ENCODE peak calls at places on chromosomes 1 and 21, in seven cellular contexts. S is testis, P is Karpas-422, Y is stomach, K is H1, C is HCT116, T is lung. E is an unnamed sample.

GRCh38 chr1:241749041-241749798 is 97.1 kb downstream of the WDR64 start:
- DNase-seq in T (no peak), K (no peak), C (no peak), Y (no peak), S (no peak), P (no peak), E (no peak)

GRCh38 chr21:15255359-15256157 is 190.8 kb upstream of the NRIP1 start:
- DNase-seq in Y (no peak), S (peak; percentile 16), T (no peak), P (no peak), C (no peak), K (no peak), E (no peak)

GRCh38 chr1:59316497-59317128 is 19.7 kb downstream of the FGGY start:
- DNase-seq in C (no peak), S (no peak), K (no peak), Y (no peak), T (no peak), P (no peak), E (no peak)

GRCh38 chr1:115729765-115730164 is 38.7 kb downstream of the CASQ2 start:
- DNase-seq in Y (no peak), K (no peak), S (no peak), C (no peak), T (no peak), P (no peak), E (no peak)

GRCh38 chr1:220962031-220962751 is 82.9 kb downstream of the HLX start:
- DNase-seq in P (no peak), S (no peak), K (no peak), C (no peak), T (no peak), Y (no peak), E (no peak)

GRCh38 chr21:23478381-23478780 is 2128.9 kb downstream of the MRPL39 start:
- DNase-seq in P (no peak), K (no peak), C (no peak), T (no peak), Y (no peak), S (no peak), E (no peak)

GRCh38 chr1:98991127-98992003 is 13.3 kb downstream of the PLPPR5 start:
- DNase-seq in Y (no peak), C (peak; percentile 40), S (no peak), P (peak; percentile 77), T (no peak), K (no peak), E (no peak)

GRCh38 chr1:16122361-16122881 is 33.4 kb downstream of the EPHA2 start:
- DNase-seq in C (no peak), S (no peak), Y (no peak), T (no peak), K (no peak), P (no peak), E (no peak)

GRCh38 chr1:61093525-61094137 is 11.3 kb downstream of the NFIA start:
- DNase-seq in C (no peak), S (no peak), T (no peak), K (no peak), Y (no peak), P (no peak), E (no peak)

GRCh38 chr1:41394918-41395598 is 33.8 kb downstream of the FOXO6 start:
- DNase-seq in K (peak; percentile 81), T (no peak), P (peak; percentile 74), C (no peak), Y (no peak), S (no peak), E (no peak)
- H3K36me3 ChIP-seq in K (no peaks in the 10 kb centered on the region), T (no peaks in the 10 kb centered on the region), P (no peaks in the 10 kb centered on the region), C (no peaks in the 10 kb centered on the region), Y (no peaks in the 10 kb centered on the region), S (no peaks in the 10 kb centered on the region), E (no peaks in the 10 kb centered on the region)

GRCh38 chr21:42169758-42170157 is 49.2 kb upstream of the ABCG1 start:
- DNase-seq in P (no peak), Y (no peak), K (no peak), T (no peak), S (no peak), C (no peak), E (no peak)
- H3K27ac ChIP-seq in P (no peak overlapping the region), Y (peak overlapping the region; percentile 66), K (no peak overlapping the region), T (no peak overlapping the region), S (no peak overlapping the region), C (no peak overlapping the region), E (no peak overlapping the region)

DNA sequence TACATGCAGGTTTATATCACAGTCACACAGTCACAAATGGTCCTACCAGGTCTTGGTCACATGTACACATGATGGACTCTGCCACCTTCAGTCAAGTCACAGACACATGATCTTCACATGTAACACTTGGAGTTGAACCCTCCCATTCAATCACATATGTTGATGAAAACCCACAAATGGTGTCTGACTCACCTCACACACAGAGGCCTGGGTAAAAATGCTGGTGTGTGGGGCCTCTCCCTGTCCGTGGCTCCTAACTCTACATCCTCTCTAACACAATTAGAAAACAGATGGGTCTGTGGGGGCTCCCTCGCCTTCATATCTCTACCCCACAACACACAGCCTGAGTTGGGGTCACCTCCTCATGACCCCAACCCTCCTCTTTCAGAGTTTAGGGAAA is 27.9 kb downstream of the RIMS3 start:
- DNase-seq in Y (no peak), K (no peak), P (no peak), T (no peak), C (no peak), S (no peak), E (no peak)
- H3K36me3 ChIP-seq in Y (peaks cover 10% of the 10 kb centered on the region), K (no peaks in the 10 kb centered on the region), P (no peaks in the 10 kb centered on the region), T (no peaks in the 10 kb centered on the region), C (no peaks in the 10 kb centered on the region), S (no peaks in the 10 kb centered on the region), E (no peaks in the 10 kb centered on the region)

DNA sequence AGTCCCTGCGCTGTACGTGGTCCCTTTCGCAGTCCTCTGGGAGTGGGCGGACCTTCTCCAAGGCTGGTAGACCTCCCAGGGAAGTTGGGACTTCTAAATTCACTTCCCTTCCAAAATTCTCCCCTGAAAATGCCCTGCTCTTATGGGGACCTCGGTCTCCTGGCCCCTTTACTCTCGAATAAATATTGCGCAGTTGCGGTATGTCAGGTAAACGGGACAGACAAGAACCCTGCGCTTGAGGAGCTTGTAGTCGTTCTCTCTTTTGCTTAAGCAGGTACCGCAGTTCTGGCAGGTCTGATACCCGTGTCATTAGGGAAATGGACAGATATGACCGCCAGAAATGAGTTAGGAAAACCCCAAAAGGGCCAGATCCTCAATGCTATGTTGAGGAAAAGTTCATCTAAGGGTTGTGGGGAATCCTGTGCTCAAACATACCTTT is 561 bp downstream of the KIF2C start:
- DNase-seq in Y (no peak), P (no peak), S (no peak), C (no peak), T (no peak), K (no peak), E (no peak)
- H3K27ac ChIP-seq in Y (peak overlapping the region; percentile 87), P (peak overlapping the region; percentile 64), S (peak overlapping the region; percentile 86), C (peak overlapping the region; percentile 65), T (no peak overlapping the region), K (peak overlapping the region; percentile 83), E (peak overlapping the region; percentile 93)

E was measured in esophagus squamous epithelium.